ENCODE peak calls at places on chromosomes 5 and 9, in five cellular contexts. K is T-helper 2 cell treated with Interferon-gamma antibody and Interleukin-4, amounts not matched to agents 5 μg/mL and 100 μg/mL, for 36 hours; U is T-helper 1 cell; W is tibial artery; R is HT-29. I is an unnamed sample.

GRCh38 chr5:143225511-143225910 is 178.0 kb downstream of the NR3C1 start:
- DNase-seq in U (no peak), W (no peak), K (no peak), R (no peak), I (no peak)

GRCh38 chr5:16812911-16813310 is 123.2 kb downstream of the MYO10 start:
- DNase-seq in U (no peak), K (no peak), W (no peak), R (peak; percentile 77), I (peak; percentile 64)

GRCh38 chr5:136058031-136058971 is 29.5 kb downstream of the TGFBI start:
- DNase-seq in U (no peak), K (no peak), R (peak; percentile 57), W (peak; percentile 86), I (no peak)

GRCh38 chr9:4328723-4329122 is 28.9 kb upstream of the GLIS3 start:
- DNase-seq in W (no peak), K (no peak), U (no peak), R (no peak), I (no peak)

GRCh38 chr9:33246269-33246860 is 6.4 kb downstream of the SPINK4 start:
- DNase-seq in W (no peak), R (no peak), U (no peak), K (no peak), I (no peak)

GRCh38 chr5:79702606-79703380 is 13.2 kb downstream of the CMYA5 start:
- DNase-seq in U (peak; percentile 33), K (peak; percentile 16), R (peak; percentile 36), W (no peak), I (no peak)

GRCh38 chr5:44847453-44847852 is 38.7 kb downstream of the MRPS30 start:
- DNase-seq in R (no peak), K (no peak), W (no peak), U (no peak), I (no peak)

GRCh38 chr5:137808503-137809135 is 54.5 kb upstream of the HNRNPA0 start:
- DNase-seq in U (no peak), R (no peak), W (no peak), K (no peak), I (no peak)

GRCh38 chr5:126363658-126364057 is 59.6 kb upstream of the GRAMD2B start:
- DNase-seq in W (no peak), K (no peak), R (no peak), U (no peak), I (no peak)

GRCh38 chr5:138077064-138077696 is 6.7 kb upstream of the WNT8A start:
- DNase-seq in W (peak; percentile 68), R (peak; percentile 83), K (no peak), U (peak; percentile 33), I (peak; percentile 81)

GRCh38 chr5:61447780-61448495 is 115.9 kb downstream of the ZSWIM6 start:
- DNase-seq in K (no peak), R (no peak), W (no peak), U (no peak), I (no peak)

GRCh38 chr5:170442381-170442780 is 53.2 kb upstream of the KCNMB1 start:
- DNase-seq in K (no peak), W (no peak), U (no peak), R (no peak), I (no peak)

GRCh38 chr5:56024810-56025302 is 30.1 kb upstream of the IL6ST start:
- DNase-seq in W (no peak), K (no peak), U (no peak), R (no peak), I (no peak)

GRCh38 chr5:33491941-33492340 is 51.2 kb downstream of the TARS1 start:
- DNase-seq in R (no peak), U (no peak), K (no peak), W (no peak), I (no peak)

GRCh38 chr5:159928122-159928960 is 12.1 kb downstream of the ADRA1B start:
- DNase-seq in U (no peak), K (no peak), R (no peak), W (peak; percentile 76), I (peak; percentile 14)

GRCh38 chr5:145830594-145830993 is 4.5 kb downstream of the PRELID2 start:
- DNase-seq in K (no peak), R (no peak), W (no peak), U (no peak), I (no peak)

GRCh38 chr5:23012842-23013241 is 159.7 kb upstream of the CDH12 start:
- DNase-seq in R (no peak), W (no peak), U (no peak), K (no peak), I (no peak)

GRCh38 chr5:31757813-31758212 is 118.9 kb downstream of the PDZD2 start:
- DNase-seq in K (no peak), R (no peak), U (no peak), W (no peak), I (no peak)

GRCh38 chr5:154157483-154158378 is 32.8 kb upstream of the GALNT10 start:
- DNase-seq in W (no peak), K (no peak), R (no peak), U (no peak), I (no peak)

GRCh38 chr9:86667307-86667706 is 280.0 kb downstream of the GAS1 start:
- DNase-seq in W (no peak), U (no peak), R (no peak), K (no peak), I (no peak)

GRCh38 chr9:129109504-129109903 is 1.1 kb downstream of the CRAT start:
- DNase-seq in K (no peak), W (peak; percentile 77), R (peak; percentile 38), U (no peak), I (no peak)

GRCh38 chr5:36569456-36569855 is 37.0 kb upstream of the SLC1A3 start:
- DNase-seq in K (no peak), U (no peak), R (no peak), W (no peak), I (no peak)

GRCh38 chr5:120817044-120817985 is 353.2 kb downstream of the PRR16 start:
- DNase-seq in K (no peak), U (no peak), W (no peak), R (peak; percentile 17), I (no peak)

GRCh38 chr9:64066736-64067368 is 1218.2 kb downstream of the FOXD4L5 start:
- DNase-seq in U (no peak), K (no peak), R (no peak), W (peak; percentile 53), I (no peak)

GRCh38 chr5:133962801-133963476 is 5.5 kb downstream of the C5orf15 start:
- DNase-seq in W (no peak), R (no peak), K (no peak), U (peak; percentile 47), I (no peak)

GRCh38 chr5:104998169-104998568 is 1435.6 kb upstream of the NUDT12 start:
- DNase-seq in K (no peak), U (no peak), R (no peak), W (no peak), I (no peak)

GRCh38 chr5:187617-188451 is 3.5 kb upstream of the LRRC14B start:
- DNase-seq in U (no peak), W (peak; percentile 62), K (no peak), R (no peak), I (no peak)